ENCODE peak calls at places on chromosomes 2 and 18, in seven cellular contexts. G, J, M, T, O, A and D are unnamed samples.
A peak's percentile ranks its signal among the peaks of the same experiment; 100 is the strongest.

GRCh38 chr2:16070648-16070971 is 130.3 kb downstream of the MYCN start:
- DNase-seq in G (no peak), J (no peak), M (no peak), T (no peak), O (no peak), A (no peak), D (no peak)

GRCh38 chr2:88167740-88168139 is 2.4 kb upstream of the THNSL2 start:
- DNase-seq in G (no peak), J (no peak), M (no peak), T (no peak), O (no peak), A (no peak), D (no peak)

GRCh38 chr2:82491591-82491990 is 1967.5 kb downstream of the SUCLG1 start:
- DNase-seq in G (no peak), J (no peak), M (no peak), T (no peak), O (no peak), A (no peak), D (no peak)

GRCh38 chr2:240896871-240897692 is 1.1 kb upstream of the MAB21L4 start:
- DNase-seq in G (no peak), J (no peak), M (no peak), T (no peak), O (no peak), A (no peak), D (no peak)

GRCh38 chr2:175990099-175990498 is 12.0 kb downstream of the LNPK start:
- DNase-seq in G (no peak), J (no peak), M (no peak), T (no peak), O (no peak), A (no peak), D (no peak)

GRCh38 chr2:6308986-6309385 is 556.7 kb downstream of the CMPK2 start:
- DNase-seq in G (no peak), J (no peak), M (no peak), T (no peak), O (no peak), A (no peak), D (no peak)

GRCh38 chr2:102273619-102274211 is 37.6 kb upstream of the IL1RL1 start:
- DNase-seq in G (no peak), J (no peak), M (peak; percentile 67), T (no peak), O (no peak), A (no peak), D (peak; percentile 94)

GRCh38 chr2:175976758-175977157 is 25.3 kb downstream of the LNPK start:
- DNase-seq in G (no peak), J (no peak), M (peak; percentile 52), T (no peak), O (no peak), A (no peak), D (peak; percentile 26)

GRCh38 chr2:143489135-143489534 is 359.9 kb downstream of the ARHGAP15 start:
- DNase-seq in G (no peak), J (no peak), M (peak; percentile 93), T (peak; percentile 25), O (no peak), A (no peak), D (peak; percentile 68)

GRCh38 chr18:35174093-35174731 is 66.6 kb upstream of the ZNF397 start:
- DNase-seq in G (no peak), J (peak; percentile 29), M (no peak), T (no peak), O (no peak), A (no peak), D (no peak)

GRCh38 chr2:63406641-63407040 is 181.6 kb downstream of the WDPCP start:
- DNase-seq in G (no peak), J (no peak), M (no peak), T (no peak), O (no peak), A (no peak), D (no peak)

GRCh38 chr2:233329489-233330135 is 22.0 kb downstream of the SAG start:
- DNase-seq in G (peak; percentile 44), J (peak; percentile 73), M (no peak), T (no peak), O (peak; percentile 67), A (peak; percentile 56), D (peak; percentile 27)

GRCh38 chr18:5975111-5975622 is 79.8 kb upstream of the TMEM200C start:
- DNase-seq in G (no peak), J (peak; percentile 55), M (peak; percentile 89), T (no peak), O (no peak), A (no peak), D (peak; percentile 49)

GRCh38 chr18:55753643-55754255 is 165.8 kb upstream of the TCF4 start:
- DNase-seq in G (no peak), J (no peak), M (peak; percentile 45), T (peak; percentile 53), O (no peak), A (no peak), D (no peak)

GRCh38 chr2:224882291-224883171 is 159.7 kb downstream of the DOCK10 start:
- DNase-seq in G (no peak), J (no peak), M (peak; percentile 95), T (peak; percentile 27), O (no peak), A (no peak), D (peak; percentile 29)

GRCh38 chr18:56861244-56861643 is 210.1 kb downstream of the WDR7 start:
- DNase-seq in G (no peak), J (no peak), M (no peak), T (no peak), O (no peak), A (no peak), D (no peak)

GRCh38 chr2:216620806-216621205 is 12.4 kb upstream of the IGFBP2 start:
- DNase-seq in G (no peak), J (no peak), M (peak; percentile 39), T (no peak), O (no peak), A (no peak), D (no peak)

GRCh38 chr2:149860276-149860921 is 272.8 kb upstream of the MMADHC start:
- DNase-seq in G (no peak), J (peak; percentile 10), M (peak; percentile 92), T (no peak), O (no peak), A (no peak), D (peak; percentile 96)

GRCh38 chr18:6627621-6628020 is 101.9 kb upstream of the ARHGAP28 start:
- DNase-seq in G (no peak), J (no peak), M (peak; percentile 37), T (no peak), O (no peak), A (no peak), D (no peak)

GRCh38 chr2:237774811-237775553 is 23.6 kb upstream of the RBM44 start:
- DNase-seq in G (peak; percentile 29), J (peak; percentile 75), M (peak; percentile 50), T (peak; percentile 77), O (peak; percentile 7), A (peak; percentile 70), D (peak; percentile 63)

GRCh38 chr2:30232027-30232800 is 880 bp downstream of the LBH start:
- DNase-seq in G (peak; percentile 44), J (peak; percentile 72), M (peak; percentile 47), T (peak; percentile 36), O (no peak), A (peak; percentile 85), D (peak; percentile 73)

DNA sequence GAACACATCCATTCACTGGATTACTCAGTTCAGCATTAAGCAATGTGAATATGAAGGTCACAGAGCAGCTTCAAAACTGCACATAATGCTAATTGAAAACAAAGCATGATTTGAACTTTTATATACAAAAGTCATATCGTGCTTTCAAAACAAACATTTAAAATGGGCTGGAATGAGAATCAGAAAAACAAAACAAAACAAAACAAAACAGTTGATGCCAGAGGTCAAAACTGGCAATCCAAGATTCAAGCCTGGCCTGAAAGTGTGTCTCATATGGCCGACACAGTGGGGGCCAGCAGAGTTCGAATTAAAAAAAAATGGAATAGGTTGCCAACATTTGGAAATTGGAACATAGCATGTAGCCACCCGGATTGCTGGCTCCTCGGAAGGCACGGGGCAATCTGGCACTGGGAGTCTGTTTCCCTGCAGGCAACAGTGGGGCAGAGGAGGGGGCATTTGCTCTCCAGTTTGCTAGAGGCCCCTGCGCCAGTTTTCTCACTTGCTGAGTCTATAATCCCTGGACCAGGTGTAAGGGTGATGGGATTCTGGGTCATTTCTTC is 294.4 kb downstream of the ZNF521 start:
- DNase-seq in G (no peak), J (no peak), M (no peak), T (no peak), O (no peak), A (no peak), D (no peak)
- H2BK5ac ChIP-seq in G (no peak overlapping the region), J (no peak overlapping the region), M (no peak overlapping the region), T (no peak overlapping the region), O (no peak overlapping the region), A (no peak overlapping the region), D (no peak overlapping the region)

DNA sequence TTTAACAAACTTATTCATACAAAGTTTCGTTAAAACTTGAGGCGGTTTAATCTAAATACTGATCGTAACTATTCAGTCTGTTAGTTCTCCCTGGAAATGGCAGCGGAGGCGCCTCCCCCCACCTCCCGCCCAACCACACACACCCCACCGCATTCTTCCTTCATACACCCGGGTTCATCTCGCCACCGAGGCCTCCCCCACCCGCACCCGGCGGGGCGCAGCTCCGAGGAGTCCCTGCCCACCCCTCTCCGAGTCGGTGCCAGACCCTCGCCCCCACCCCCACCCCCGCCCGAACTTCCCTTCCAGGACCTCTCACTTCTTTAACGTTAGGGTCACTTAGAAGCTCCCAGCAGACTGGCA is 881 bp downstream of the ZNF516 start:
- DNase-seq in G (peak; percentile 50), J (peak; percentile 42), M (peak; percentile 43), T (no peak), O (no peak), A (no peak), D (peak; percentile 64)
- H2BK5ac ChIP-seq in G (peak overlapping the region; percentile 97), J (no peak overlapping the region), M (peak overlapping the region; percentile 92), T (no peak overlapping the region), O (no peak overlapping the region), A (no peak overlapping the region), D (no peak overlapping the region)

DNA sequence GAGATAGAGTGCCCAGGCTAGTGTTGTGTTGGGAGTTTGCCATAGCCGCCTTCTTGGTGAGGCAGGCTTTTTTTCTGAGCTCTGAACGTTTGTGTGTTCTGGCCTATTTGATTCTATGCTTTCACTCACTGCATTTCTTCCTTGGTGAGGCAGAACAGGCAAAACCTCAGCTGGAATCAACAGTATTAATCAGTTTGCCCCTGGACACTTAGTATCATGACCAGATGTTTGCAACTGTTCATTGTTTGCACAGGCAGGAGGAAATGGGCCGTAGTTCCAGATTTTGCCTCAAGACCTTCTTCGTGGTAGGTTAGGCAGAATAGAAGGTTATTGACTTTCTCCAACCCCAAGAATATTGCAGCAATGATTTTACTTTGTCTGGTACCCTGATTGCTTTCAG is 218.1 kb upstream of the RASGRP3 start:
- DNase-seq in G (no peak), J (no peak), M (no peak), T (no peak), O (no peak), A (no peak), D (no peak)
- H2BK5ac ChIP-seq in G (no peak overlapping the region), J (no peak overlapping the region), M (no peak overlapping the region), T (no peak overlapping the region), O (no peak overlapping the region), A (no peak overlapping the region), D (no peak overlapping the region)

DNA sequence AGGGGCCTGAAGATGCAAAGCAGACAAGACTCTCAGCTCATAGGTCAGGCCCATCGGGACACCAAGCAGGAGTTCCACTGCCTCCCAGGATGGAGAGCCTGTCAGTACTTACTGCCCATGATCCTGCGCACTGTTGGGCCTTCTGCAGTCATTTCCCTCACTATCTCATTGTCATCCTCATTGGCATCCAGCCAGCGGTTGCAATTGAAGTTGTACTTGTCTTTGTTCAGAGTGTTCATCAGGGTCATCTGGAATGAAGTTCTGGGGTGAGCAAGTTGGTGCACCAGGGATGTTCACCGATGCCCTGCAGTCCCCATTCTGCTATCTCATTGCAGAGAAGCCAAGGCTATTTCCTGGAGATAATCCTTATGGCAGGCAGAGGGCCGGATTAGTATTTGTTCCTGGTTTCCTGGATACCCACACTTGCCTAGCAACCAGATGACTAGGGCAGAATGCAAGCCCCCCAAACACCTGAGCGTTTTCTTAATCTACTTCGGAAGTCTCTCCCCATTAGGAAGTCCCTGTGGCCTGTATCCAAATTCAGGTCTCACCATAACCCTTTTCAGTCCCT is 65.1 kb downstream of the LOXHD1 start:
- DNase-seq in G (no peak), J (peak; percentile 22), M (no peak), T (no peak), O (no peak), A (no peak), D (no peak)
- H2BK5ac ChIP-seq in G (no peak overlapping the region), J (no peak overlapping the region), M (no peak overlapping the region), T (no peak overlapping the region), O (no peak overlapping the region), A (no peak overlapping the region), D (no peak overlapping the region)